ENCODE peak calls at places on chromosomes 11 and 22, in nine cellular contexts. N is ovary, C is mesendoderm, X is neural progenitor cell, T is cardiac muscle cell, U is fibroblast of lung, M is mesenchymal stem cell, K is RWPE1, Z is GM12878. W is an unnamed sample.

GRCh38 chr11:7587712-7588111 is 73.9 kb downstream of the PPFIBP2 start:
- DNase-seq in N (no peak), C (no peak), X (no peak), T (no peak), U (no peak), M (no peak), K (no peak), Z (no peak), W (no peak)

GRCh38 chr11:27429740-27430451 is 42.7 kb downstream of the LGR4 start:
- DNase-seq in N (no peak), C (no peak), X (no peak), T (no peak), U (peak), M (no peak), K (peak), Z (no peak), W (peak)

GRCh38 chr11:22703561-22703960 is 37.1 kb downstream of the GAS2 start:
- DNase-seq in N (no peak), C (peak), X (no peak), T (peak), U (peak), M (peak), K (no peak), Z (no peak), W (no peak)

GRCh38 chr11:2551131-2551530 is 106.3 kb downstream of the KCNQ1 start:
- DNase-seq in N (no peak), C (no peak), X (no peak), T (no peak), U (no peak), M (peak), K (no peak), Z (no peak), W (no peak)

GRCh38 chr11:8242113-8242475 is 21.6 kb downstream of the LMO1 start:
- DNase-seq in N (no peak), C (peak), X (no peak), T (no peak), U (no peak), M (no peak), K (no peak), Z (no peak), W (no peak)

GRCh38 chr22:22378446-22379415 is 129.8 kb downstream of the ZNF280B start:
- DNase-seq in N (no peak), C (no peak), X (no peak), T (no peak), U (no peak), M (no peak), K (no peak), Z (no peak), W (no peak)

GRCh38 chr11:20131744-20132666 is 28.3 kb downstream of the DBX1 start:
- DNase-seq in N (peak), C (peak), X (peak), T (peak), U (peak), M (peak), K (peak), Z (no peak), W (peak)

GRCh38 chr11:123018702-123019101 is 37.1 kb upstream of the BSX start:
- DNase-seq in N (no peak), C (no peak), X (no peak), T (no peak), U (no peak), M (no peak), K (no peak), Z (no peak), W (no peak)

GRCh38 chr11:10381730-10382129 is 73.3 kb upstream of the AMPD3 start:
- DNase-seq in N (no peak), C (no peak), X (no peak), T (no peak), U (peak), M (no peak), K (no peak), Z (no peak), W (no peak)

GRCh38 chr22:44181033-44181911 is 547 bp downstream of the PARVG start:
- DNase-seq in N (no peak), C (no peak), X (no peak), T (no peak), U (peak), M (no peak), K (no peak), Z (no peak), W (no peak)

GRCh38 chr11:109914038-109914437 is 179.2 kb upstream of the ZC3H12C start:
- DNase-seq in N (no peak), C (peak), X (no peak), T (no peak), U (no peak), M (no peak), K (peak), Z (no peak), W (no peak)

GRCh38 chr11:93542753-93543246 is 391 bp downstream of the SMCO4 start:
- DNase-seq in N (peak), C (peak), X (no peak), T (no peak), U (no peak), M (no peak), K (no peak), Z (no peak), W (no peak)

GRCh38 chr11:44208976-44209603 is 100.8 kb downstream of the ALX4 start:
- DNase-seq in N (no peak), C (no peak), X (no peak), T (no peak), U (peak), M (no peak), K (no peak), Z (no peak), W (no peak)

GRCh38 chr22:37639771-37640590 is 512 bp downstream of the SH3BP1 start:
- DNase-seq in N (no peak), C (peak), X (peak), T (no peak), U (no peak), M (peak), K (no peak), Z (no peak), W (peak)

GRCh38 chr22:26139320-26139719 is 29.9 kb upstream of the SEZ6L start:
- DNase-seq in N (no peak), C (no peak), X (no peak), T (no peak), U (no peak), M (no peak), K (no peak), Z (no peak), W (peak)

GRCh38 chr11:37450613-37451012 is 852.6 kb upstream of the RAG2 start:
- DNase-seq in N (no peak), C (no peak), X (no peak), T (no peak), U (peak), M (peak), K (no peak), Z (no peak), W (no peak)

GRCh38 chr11:2428322-2428795 is 16.0 kb downstream of the TRPM5 start:
- DNase-seq in N (no peak), C (peak), X (peak), T (peak), U (peak), M (peak), K (peak), Z (no peak), W (peak)

GRCh38 chr22:44580176-44580575 is 82.1 kb upstream of the RTL6 start:
- DNase-seq in N (peak), C (no peak), X (no peak), T (no peak), U (no peak), M (no peak), K (no peak), Z (no peak), W (no peak)

GRCh38 chr11:44379141-44380008 is 69.4 kb upstream of the ALX4 start:
- DNase-seq in N (no peak), C (no peak), X (no peak), T (no peak), U (no peak), M (no peak), K (no peak), Z (no peak), W (no peak)

GRCh38 chr11:66268953-66269906 is 791 bp downstream of the RAB1B start:
- DNase-seq in N (peak), C (peak), X (peak), T (peak), U (peak), M (peak), K (peak), Z (no peak), W (peak)

GRCh38 chr11:42812960-42813359 is 498.8 kb upstream of the API5 start:
- DNase-seq in N (no peak), C (no peak), X (no peak), T (no peak), U (no peak), M (no peak), K (no peak), Z (no peak), W (no peak)

GRCh38 chr11:47264119-47264915 is 5.6 kb upstream of the MADD start:
- DNase-seq in N (no peak), C (no peak), X (no peak), T (no peak), U (peak), M (no peak), K (no peak), Z (no peak), W (no peak)

GRCh38 chr11:79046365-79046764 is 394.5 kb downstream of the TENM4 start:
- DNase-seq in N (no peak), C (no peak), X (no peak), T (no peak), U (no peak), M (no peak), K (no peak), Z (no peak), W (no peak)

GRCh38 chr11:17683378-17684161 is 35.8 kb upstream of the MYOD1 start:
- DNase-seq in N (no peak), C (peak), X (no peak), T (no peak), U (peak), M (peak), K (peak), Z (no peak), W (no peak)

GRCh38 chr11:127620660-127621059 is 620.1 kb upstream of the KIRREL3 start:
- DNase-seq in N (no peak), C (no peak), X (no peak), T (no peak), U (peak), M (peak), K (peak), Z (no peak), W (no peak)

GRCh38 chr22:37790234-37790633 is 17.5 kb upstream of the GCAT start:
- DNase-seq in N (no peak), C (no peak), X (no peak), T (no peak), U (no peak), M (no peak), K (no peak), Z (no peak), W (no peak)

GRCh38 chr22:46866591-46866990 is 104.1 kb downstream of the TBC1D22A start:
- DNase-seq in N (no peak), C (peak), X (no peak), T (no peak), U (peak), M (peak), K (peak), Z (no peak), W (no peak)

GRCh38 chr11:66151273-66151672 is 81.2 kb downstream of the PACS1 start:
- DNase-seq in N (no peak), C (peak), X (no peak), T (no peak), U (no peak), M (no peak), K (no peak), Z (no peak), W (no peak)

GRCh38 chr11:57161351-57161750 is 20.4 kb upstream of the LRRC55 start:
- DNase-seq in N (no peak), C (no peak), X (no peak), T (no peak), U (no peak), M (no peak), K (no peak), Z (no peak), W (no peak)

GRCh38 chr22:47465222-47465621 is 702.8 kb downstream of the TBC1D22A start:
- DNase-seq in N (no peak), C (no peak), X (no peak), T (no peak), U (no peak), M (no peak), K (no peak), Z (no peak), W (no peak)

GRCh38 chr11:73991471-73992006 is 8.9 kb upstream of the UCP2 start:
- DNase-seq in N (no peak), C (no peak), X (no peak), T (no peak), U (no peak), M (no peak), K (no peak), Z (peak), W (no peak)

GRCh38 chr11:43810929-43811596 is 69.6 kb upstream of the ALKBH3 start:
- DNase-seq in N (no peak), C (no peak), X (no peak), T (peak), U (no peak), M (no peak), K (no peak), Z (no peak), W (no peak)

DNA sequence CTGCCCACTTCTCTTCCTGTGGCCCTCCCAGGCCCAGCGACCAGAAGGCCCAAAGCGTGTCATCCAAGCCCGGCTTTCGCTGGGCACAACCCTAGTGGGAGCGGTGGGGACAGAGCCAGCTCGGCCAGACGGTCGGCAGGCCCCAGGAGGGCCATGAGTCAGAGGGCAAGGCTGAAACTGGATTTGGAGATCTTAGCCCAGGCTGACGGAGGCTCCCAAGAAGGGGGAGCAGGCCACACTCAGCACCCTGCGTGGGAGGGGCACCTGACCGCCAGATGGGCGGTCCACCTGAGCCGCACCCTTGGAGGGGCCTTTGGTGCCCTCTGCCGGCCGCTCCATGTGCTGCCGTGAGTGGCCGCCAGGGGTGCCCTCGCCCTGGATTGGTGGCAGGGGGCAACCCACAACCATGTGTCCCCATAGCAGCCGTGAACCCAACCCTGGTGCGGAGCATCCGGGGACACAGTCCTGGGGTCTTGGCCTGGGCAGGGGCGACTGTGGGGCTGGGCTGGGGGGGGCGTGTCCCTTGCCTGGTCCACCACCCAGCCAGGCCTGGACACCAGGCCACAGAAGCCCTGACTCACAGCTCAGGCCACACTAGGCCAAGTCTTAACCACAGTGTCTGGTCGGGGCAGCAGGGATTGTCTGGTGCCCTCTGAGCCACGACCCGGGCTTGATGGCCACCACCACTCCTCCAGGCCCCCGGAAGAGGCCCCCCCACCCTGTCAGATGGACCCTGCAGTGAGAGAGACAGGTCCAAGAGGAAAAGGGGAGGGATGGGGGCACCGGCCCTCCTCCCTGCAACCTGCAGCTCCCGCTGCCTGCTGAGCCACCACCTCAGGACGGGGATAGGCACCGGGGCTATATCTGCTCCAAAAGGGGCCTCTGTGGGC is 19.2 kb upstream of the TALDO1 start:
- DNase-seq in N (peak), C (peak), X (peak), T (peak), U (peak), M (peak), K (peak), Z (no peak), W (peak)
- H3K27ac ChIP-seq in N (peak), C (no peak), X (no peak), T (no peak), U (no peak), M (peak), K (peak), Z (no peak), W (no peak)

GRCh38 chr22:27213291-27213690 is 555.9 kb downstream of the MIAT start:
- DNase-seq in N (no peak), C (no peak), X (no peak), T (no peak), U (peak), M (peak), K (no peak), Z (no peak), W (no peak)
- H3K27ac ChIP-seq in N (peak), C (no peak), X (no peak), T (no peak), U (peak), M (no peak), K (peak), Z (no peak), W (no peak)

DNA sequence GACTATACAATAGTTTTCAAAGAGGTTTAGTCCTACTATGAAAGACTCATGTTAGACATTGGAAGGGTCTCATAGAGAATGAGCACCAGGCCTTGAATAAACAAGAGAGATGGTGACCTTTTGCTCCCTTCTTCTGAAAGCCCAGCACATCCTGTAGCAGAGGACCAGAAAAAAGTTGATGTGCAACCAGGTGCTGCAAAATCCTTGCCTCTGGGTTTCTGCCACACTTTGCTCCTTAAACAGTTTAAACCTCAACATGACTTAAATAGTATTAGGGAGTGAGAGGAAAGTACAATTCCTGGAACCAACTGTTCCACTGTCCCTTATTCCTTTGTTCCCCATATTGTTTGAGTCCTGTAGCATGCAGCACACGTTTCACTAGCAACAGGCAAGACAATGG is 6.8 kb downstream of the MPPED2 start:
- DNase-seq in N (no peak), C (no peak), X (peak), T (no peak), U (no peak), M (no peak), K (no peak), Z (no peak), W (no peak)
- H3K27ac ChIP-seq in N (no peak), C (no peak), X (no peak), T (no peak), U (no peak), M (no peak), K (no peak), Z (no peak), W (no peak)

GRCh38 chr22:42440728-42441127 is 8.5 kb upstream of the NFAM1 start:
- DNase-seq in N (no peak), C (no peak), X (no peak), T (no peak), U (no peak), M (no peak), K (no peak), Z (no peak), W (no peak)
- H3K27ac ChIP-seq in N (no peak), C (no peak), X (no peak), T (no peak), U (no peak), M (no peak), K (peak), Z (peak), W (no peak)

W was measured in SK-N-SH.